ENCODE peak calls at places on chromosomes 6 and 20, in six cellular contexts. U is ovary; X is CD8-positive, alpha-beta memory T cell; V is sigmoid colon; Z is NT2/D1; O is A549. K is an unnamed sample. For H3K4me1, the result is how much of the 10 kb centered on the place peaks cover.

GRCh38 chr6:139597781-139598368 is 223.4 kb upstream of the CITED2 start:
- DNase-seq in U (peak), X (no peak), V (peak), Z (no peak), O (peak), K (no peak)

GRCh38 chr6:11242709-11243108 is 10.2 kb upstream of the NEDD9 start:
- DNase-seq in U (no peak), X (no peak), V (no peak), Z (no peak), O (no peak), K (no peak)

GRCh38 chr20:19321176-19321575 is 108.7 kb downstream of the SLC24A3 start:
- DNase-seq in U (no peak), X (no peak), V (no peak), Z (no peak), O (no peak), K (no peak)

GRCh38 chr6:1695546-1696494 is 86.1 kb downstream of the FOXC1 start:
- DNase-seq in U (no peak), X (no peak), V (no peak), Z (no peak), O (no peak), K (no peak)

GRCh38 chr6:124970243-124970642 is 8.0 kb downstream of the RNF217 start:
- DNase-seq in U (no peak), X (no peak), V (no peak), Z (no peak), O (no peak), K (no peak)

GRCh38 chr6:9437836-9438235 is 977.0 kb downstream of the TFAP2A start:
- DNase-seq in U (no peak), X (no peak), V (no peak), Z (no peak), O (no peak), K (no peak)

GRCh38 chr6:145813285-145814034 is 1.1 kb downstream of the FBXO30 start:
- DNase-seq in U (no peak), X (no peak), V (no peak), Z (no peak), O (peak), K (peak)

GRCh38 chr20:18609741-18610140 is 21.9 kb downstream of the DTD1 start:
- DNase-seq in U (no peak), X (no peak), V (no peak), Z (no peak), O (no peak), K (no peak)

GRCh38 chr6:659716-660581 is 3.0 kb upstream of the HUS1B start:
- DNase-seq in U (no peak), X (no peak), V (no peak), Z (no peak), O (no peak), K (peak)

GRCh38 chr20:45545754-45546453 is 1.3 kb downstream of the EPPIN start:
- DNase-seq in U (no peak), X (no peak), V (no peak), Z (peak), O (peak), K (peak)

GRCh38 chr6:40356242-40356910 is 230.8 kb downstream of the LRFN2 start:
- DNase-seq in U (no peak), X (no peak), V (no peak), Z (no peak), O (no peak), K (no peak)

GRCh38 chr6:31582230-31582601 is at the start of gene LTB:
- DNase-seq in U (no peak), X (peak), V (no peak), Z (no peak), O (no peak), K (no peak)

GRCh38 chr6:55868910-55869479 is 6.4 kb downstream of the BMP5 start:
- DNase-seq in U (no peak), X (no peak), V (no peak), Z (no peak), O (peak), K (no peak)

GRCh38 chr6:122330315-122330714 is 69.1 kb upstream of the HSF2 start:
- DNase-seq in U (no peak), X (no peak), V (no peak), Z (no peak), O (no peak), K (no peak)

GRCh38 chr6:97049254-97050004 is 124.9 kb downstream of the KLHL32 start:
- DNase-seq in U (no peak), X (no peak), V (no peak), Z (no peak), O (no peak), K (peak)

GRCh38 chr6:63757826-63758225 is 122.2 kb downstream of the PHF3 start:
- DNase-seq in U (no peak), X (no peak), V (no peak), Z (no peak), O (no peak), K (no peak)

GRCh38 chr6:4545929-4546328 is 230.3 kb upstream of the CDYL start:
- DNase-seq in U (no peak), X (no peak), V (no peak), Z (no peak), O (no peak), K (no peak)

GRCh38 chr6:135002229-135002844 is 52.3 kb downstream of the HBS1L start:
- DNase-seq in U (no peak), X (no peak), V (no peak), Z (no peak), O (peak), K (peak)

GRCh38 chr6:34465551-34466241 is at the start of gene PACSIN1:
- DNase-seq in U (no peak), X (no peak), V (no peak), Z (peak), O (no peak), K (peak)

GRCh38 chr6:140744648-140745320 is 1370.3 kb upstream of the CITED2 start:
- DNase-seq in U (no peak), X (no peak), V (no peak), Z (no peak), O (no peak), K (no peak)

GRCh38 chr20:43404880-43405279 is 52.8 kb upstream of the SRSF6 start:
- DNase-seq in U (no peak), X (no peak), V (no peak), Z (peak), O (peak), K (peak)

GRCh38 chr20:38007526-38007925 is 25.7 kb downstream of the TTI1 start:
- DNase-seq in U (no peak), X (no peak), V (no peak), Z (no peak), O (no peak), K (peak)

GRCh38 chr6:35499372-35499771 is 2.5 kb upstream of the TEAD3 start:
- DNase-seq in U (no peak), X (no peak), V (no peak), Z (no peak), O (no peak), K (no peak)

GRCh38 chr20:23488470-23488869 is 2.4 kb upstream of the CST8 start:
- DNase-seq in U (no peak), X (no peak), V (no peak), Z (no peak), O (no peak), K (no peak)

GRCh38 chr6:27679308-27679967 is 206.5 kb upstream of the ZNF184 start:
- DNase-seq in U (no peak), X (no peak), V (no peak), Z (no peak), O (no peak), K (peak)

GRCh38 chr6:80547827-80548226 is 441.4 kb downstream of the BCKDHB start:
- DNase-seq in U (no peak), X (no peak), V (no peak), Z (no peak), O (no peak), K (no peak)

GRCh38 chr20:1808101-1808500 is 87.1 kb upstream of the SIRPA start:
- DNase-seq in U (no peak), X (no peak), V (no peak), Z (no peak), O (no peak), K (no peak)

GRCh38 chr20:1810572-1810925 is 84.7 kb upstream of the SIRPA start:
- DNase-seq in U (no peak), X (no peak), V (no peak), Z (no peak), O (no peak), K (no peak)

GRCh38 chr20:1810926-1811620 is 84.1 kb upstream of the SIRPA start:
- DNase-seq in U (no peak), X (no peak), V (no peak), Z (peak), O (no peak), K (no peak)

GRCh38 chr20:1809121-1809520 is 86.1 kb upstream of the SIRPA start:
- DNase-seq in U (no peak), X (no peak), V (no peak), Z (no peak), O (peak), K (no peak)

GRCh38 chr20:1809611-1810510 is 85.3 kb upstream of the SIRPA start:
- DNase-seq in U (no peak), X (no peak), V (no peak), Z (no peak), O (peak), K (no peak)
- H3K4me1 ChIP-seq in U (under half), X (under half), V (under half), Z (under half), O (half or more), K (under half)

GRCh38 chr6:30212865-30213653 is at the start of gene TRIM26:
- DNase-seq in U (peak), X (peak), V (peak), Z (peak), O (peak), K (peak)
- H3K4me1 ChIP-seq in U (under half), X (under half), V (under half), Z (under half), O (under half), K (under half)

GRCh38 chr20:4876301-4876700 is 125.0 kb downstream of the SLC23A2 start:
- DNase-seq in U (no peak), X (no peak), V (no peak), Z (no peak), O (no peak), K (no peak)
- H3K4me1 ChIP-seq in U (under half), X (under half), V (under half), Z (under half), O (under half), K (under half)

GRCh38 chr6:166151798-166152197 is 15.9 kb downstream of the TBXT start:
- DNase-seq in U (no peak), X (no peak), V (no peak), Z (no peak), O (no peak), K (no peak)
- H3K4me1 ChIP-seq in U (under half), X (under half), V (under half), Z (under half), O (under half), K (under half)

GRCh38 chr6:144534123-144534676 is 249.1 kb downstream of the UTRN start:
- DNase-seq in U (no peak), X (no peak), V (no peak), Z (no peak), O (no peak), K (no peak)
- H3K4me1 ChIP-seq in U (under half), X (under half), V (under half), Z (under half), O (under half), K (under half)

DNA sequence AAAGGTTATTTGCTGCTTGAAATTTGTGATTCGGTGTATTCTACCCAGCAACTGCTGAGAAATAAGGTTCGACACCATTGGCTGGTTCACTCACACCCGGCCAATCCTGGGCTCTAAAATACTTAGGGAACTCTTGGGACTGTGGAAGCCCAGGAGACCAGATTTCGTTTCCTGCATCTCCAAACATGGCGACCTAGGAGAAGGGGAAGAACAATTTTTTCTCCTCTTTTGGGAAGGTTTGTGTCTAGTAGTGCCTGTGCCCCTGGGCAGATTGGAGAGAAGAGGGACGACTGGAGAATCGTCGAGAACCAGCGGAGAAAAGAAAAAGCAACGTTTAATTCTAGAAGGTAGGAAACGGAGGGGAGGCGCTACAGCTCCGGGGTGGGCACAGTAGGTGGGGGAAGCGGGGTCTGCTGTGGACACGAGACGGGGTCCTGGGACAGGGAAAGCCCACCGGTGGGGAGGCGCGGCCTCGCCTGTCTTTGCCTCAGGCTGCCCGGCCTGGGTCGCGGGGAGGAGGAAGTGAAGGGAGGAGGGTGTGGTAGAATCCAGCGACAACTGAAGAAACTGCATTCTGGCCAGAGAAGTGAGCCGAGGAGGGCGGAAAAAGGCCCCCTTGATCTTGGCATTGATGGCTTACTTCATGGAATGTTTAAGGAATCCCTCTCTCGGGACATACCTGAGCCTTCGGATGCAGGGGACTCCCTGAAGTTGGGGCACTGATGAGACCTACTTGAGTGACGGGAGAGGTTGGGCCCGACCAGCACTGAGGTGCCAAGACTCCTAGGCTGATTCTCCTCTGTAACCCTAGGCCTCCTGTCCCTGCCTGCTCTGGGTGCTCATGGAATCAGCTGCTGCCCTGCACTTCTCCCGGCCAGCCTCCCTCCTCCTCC is at the start of gene BTN2A1:
- DNase-seq in U (peak), X (peak), V (peak), Z (peak), O (peak), K (peak)
- H3K4me1 ChIP-seq in U (under half), X (under half), V (half or more), Z (under half), O (under half), K (under half)

GRCh38 chr6:106844930-106845329 is 129.6 kb downstream of the CD24 start:
- DNase-seq in U (no peak), X (no peak), V (no peak), Z (no peak), O (no peak), K (no peak)

GRCh38 chr6:106849676-106850332 is 124.7 kb downstream of the CD24 start:
- DNase-seq in U (no peak), X (no peak), V (no peak), Z (no peak), O (no peak), K (peak)

GRCh38 chr6:106847116-106847515 is 127.4 kb downstream of the CD24 start:
- DNase-seq in U (no peak), X (no peak), V (no peak), Z (no peak), O (no peak), K (peak)

GRCh38 chr6:106849130-106849529 is 125.4 kb downstream of the CD24 start:
- DNase-seq in U (no peak), X (no peak), V (no peak), Z (no peak), O (no peak), K (no peak)
- H3K4me1 ChIP-seq in U (under half), X (under half), V (under half), Z (under half), O (under half), K (under half)

GRCh38 chr6:106014930-106015329 is 71.2 kb upstream of the PRDM1 start:
- DNase-seq in U (no peak), X (no peak), V (no peak), Z (no peak), O (no peak), K (peak)
- H3K4me1 ChIP-seq in U (under half), X (under half), V (under half), Z (under half), O (under half), K (under half)

GRCh38 chr20:41154436-41155176 is 17.3 kb downstream of the PLCG1 start:
- DNase-seq in U (no peak), X (no peak), V (no peak), Z (no peak), O (no peak), K (no peak)
- H3K4me1 ChIP-seq in U (under half), X (half or more), V (under half), Z (under half), O (under half), K (under half)

GRCh38 chr20:31718952-31719643 is 3.6 kb downstream of the BCL2L1 start:
- DNase-seq in U (no peak), X (no peak), V (no peak), Z (no peak), O (no peak), K (no peak)
- H3K4me1 ChIP-seq in U (under half), X (half or more), V (half or more), Z (under half), O (half or more), K (under half)

K was measured in mesendoderm.